ENCODE peak calls at places on chromosome 4, in four cellular contexts. H is A549, E is HepG2, X is IMR-90. Z is an unnamed sample.
A peak's percentile ranks its signal among the peaks of the same experiment; 100 is the strongest.

GRCh38 chr4:164485169-164485568 is 268.8 kb upstream of the SMIM31 start:
- DNase-seq in H (no peak), E (no peak), X (no peak), Z (no peak)

GRCh38 chr4:25585901-25586523 is 69.6 kb upstream of the SLC34A2 start:
- DNase-seq in H (no peak), E (no peak), X (no peak), Z (no peak)

GRCh38 chr4:184028571-184028996 is 123.5 kb downstream of the STOX2 start:
- DNase-seq in H (no peak), E (no peak), X (no peak), Z (no peak)

GRCh38 chr4:71261001-71261400 is 77.8 kb upstream of the SLC4A4 start:
- DNase-seq in H (no peak), E (no peak), X (no peak), Z (no peak)

GRCh38 chr4:183469936-183470335 is 25.5 kb downstream of the CDKN2AIP start:
- DNase-seq in H (no peak), E (no peak), X (peak; percentile 61), Z (no peak)

GRCh38 chr4:2047781-2048581 is 11.1 kb upstream of the NAT8L start:
- DNase-seq in H (no peak), E (no peak), X (no peak), Z (no peak)

GRCh38 chr4:11623726-11624037 is 195.0 kb upstream of the HS3ST1 start:
- DNase-seq in H (peak; percentile 8), E (no peak), X (peak; percentile 27), Z (no peak)

GRCh38 chr4:23333556-23333945 is 556.3 kb downstream of the PPARGC1A start:
- DNase-seq in H (no peak), E (no peak), X (peak; percentile 6), Z (no peak)

GRCh38 chr4:26819478-26819877 is 41.2 kb upstream of the STIM2 start:
- DNase-seq in H (no peak), E (no peak), X (no peak), Z (no peak)

GRCh38 chr4:115906428-115906827 is 793.0 kb upstream of the NDST4 start:
- DNase-seq in H (peak; percentile 0), E (no peak), X (no peak), Z (no peak)

GRCh38 chr4:165873298-165874071 is 448 bp downstream of the TLL1 start:
- DNase-seq in H (peak; percentile 17), E (peak; percentile 3), X (no peak), Z (peak; percentile 60)

GRCh38 chr4:128291096-128291495 is 3.5 kb upstream of the PGRMC2 start:
- DNase-seq in H (no peak), E (no peak), X (no peak), Z (no peak)

GRCh38 chr4:24226667-24227066 is 336.8 kb upstream of the PPARGC1A start:
- DNase-seq in H (no peak), E (no peak), X (peak; percentile 72), Z (no peak)

GRCh38 chr4:163681208-163681821 is 186.8 kb downstream of the TMA16 start:
- DNase-seq in H (no peak), E (peak; percentile 35), X (peak; percentile 28), Z (peak; percentile 28)

GRCh38 chr4:171813195-171813955 is at the start of gene GALNTL6:
- DNase-seq in H (no peak), E (no peak), X (no peak), Z (peak; percentile 54)

GRCh38 chr4:1259966-1260365 is 11.0 kb upstream of the CTBP1 start:
- DNase-seq in H (no peak), E (no peak), X (no peak), Z (no peak)

GRCh38 chr4:183360161-183360919 is 38.1 kb upstream of the CLDN24 start:
- DNase-seq in H (no peak), E (no peak), X (peak; percentile 23), Z (no peak)

GRCh38 chr4:78624048-78624447 is 72.5 kb downstream of the ANXA3 start:
- DNase-seq in H (no peak), E (no peak), X (no peak), Z (no peak)

GRCh38 chr4:41866799-41867677 is 68.2 kb upstream of the TMEM33 start:
- DNase-seq in H (no peak), E (no peak), X (no peak), Z (no peak)

GRCh38 chr4:146957252-146957651 is 11.6 kb upstream of the TTC29 start:
- DNase-seq in H (no peak), E (no peak), X (peak; percentile 85), Z (no peak)

GRCh38 chr4:11929080-11929479 is 500.4 kb upstream of the HS3ST1 start:
- DNase-seq in H (no peak), E (no peak), X (no peak), Z (no peak)

GRCh38 chr4:80073362-80074008 is 456 bp upstream of the ANTXR2 start:
- DNase-seq in H (no peak), E (no peak), X (no peak), Z (no peak)

GRCh38 chr4:128924951-128925350 is 115.5 kb downstream of the JADE1 start:
- DNase-seq in H (no peak), E (no peak), X (peak; percentile 31), Z (no peak)

GRCh38 chr4:175456131-175456530 is 355.9 kb downstream of the GPM6A start:
- DNase-seq in H (no peak), E (no peak), X (no peak), Z (no peak)

GRCh38 chr4:26619784-26620183 is 35.9 kb downstream of the TBC1D19 start:
- DNase-seq in H (no peak), E (no peak), X (peak; percentile 77), Z (no peak)

GRCh38 chr4:141016117-141016798 is 117.0 kb downstream of the RNF150 start:
- DNase-seq in H (no peak), E (no peak), X (no peak), Z (no peak)

GRCh38 chr4:101418055-101418454 is 70.7 kb upstream of the PPP3CA start:
- DNase-seq in H (no peak), E (no peak), X (no peak), Z (no peak)

GRCh38 chr4:967113-968104 is 6.0 kb downstream of the DGKQ start:
- DNase-seq in H (no peak), E (no peak), X (no peak), Z (no peak)

GRCh38 chr4:154049457-154050181 is 260.7 kb upstream of the SFRP2 start:
- DNase-seq in H (no peak), E (peak; percentile 9), X (no peak), Z (peak; percentile 51)

GRCh38 chr4:171846232-171846631 is 33.0 kb downstream of the GALNTL6 start:
- DNase-seq in H (no peak), E (peak; percentile 31), X (no peak), Z (peak; percentile 56)

GRCh38 chr4:151462554-151462953 is 53.6 kb downstream of the FHIP1A start:
- DNase-seq in H (no peak), E (no peak), X (no peak), Z (no peak)

GRCh38 chr4:86452323-86452995 is 92.6 kb upstream of the MAPK10 start:
- DNase-seq in H (no peak), E (no peak), X (peak; percentile 38), Z (no peak)

GRCh38 chr4:147198411-147199051 is 252.9 kb upstream of the TTC29 start:
- DNase-seq in H (no peak), E (no peak), X (peak; percentile 41), Z (no peak)

GRCh38 chr4:130985371-130985770 is 1889.4 kb downstream of the C4orf33 start:
- DNase-seq in H (no peak), E (no peak), X (no peak), Z (no peak)

GRCh38 chr4:30103455-30103854 is 616.7 kb upstream of the PCDH7 start:
- DNase-seq in H (no peak), E (no peak), X (peak; percentile 31), Z (no peak)

GRCh38 chr4:185127021-185127925 is 15.8 kb upstream of the SLC25A4 start:
- DNase-seq in H (peak; percentile 33), E (no peak), X (no peak), Z (no peak)

DNA sequence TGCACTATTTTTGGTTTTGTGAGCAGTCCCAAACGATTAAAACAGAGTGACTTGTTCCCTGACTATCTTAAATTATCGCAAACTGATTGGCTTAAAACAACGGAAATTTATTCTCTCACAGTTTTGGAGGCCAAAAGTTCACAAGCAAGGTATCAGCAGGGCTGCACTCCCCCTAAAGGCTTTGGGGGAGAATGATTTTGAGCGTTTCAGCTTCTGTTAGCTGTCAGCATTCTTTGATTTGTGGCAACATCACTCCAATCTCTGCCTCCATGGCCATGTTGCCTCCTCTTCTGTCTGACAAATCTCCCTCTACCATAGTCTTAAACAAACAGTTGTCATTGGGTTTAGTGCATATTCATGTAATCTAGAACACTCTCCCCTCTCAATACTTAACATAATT is 459.6 kb upstream of the ATOH1 start:
- DNase-seq in H (no peak), E (no peak), X (no peak), Z (no peak)
- TF ChIP-seq BHLHE40 in H (no peak), E (no peak), X (no peak), Z (no peak)

GRCh38 chr4:5021546-5021945 is 2.3 kb upstream of the CYTL1 start:
- DNase-seq in H (no peak), E (no peak), X (no peak), Z (no peak)
- TF ChIP-seq BHLHE40 in H (no peak), E (no peak), X (no peak), Z (no peak)

GRCh38 chr4:84639143-84639542 is 56.2 kb downstream of the CDS1 start:
- DNase-seq in H (no peak), E (no peak), X (no peak), Z (no peak)
- TF ChIP-seq BHLHE40 in H (no peak), E (no peak), X (no peak), Z (no peak)

DNA sequence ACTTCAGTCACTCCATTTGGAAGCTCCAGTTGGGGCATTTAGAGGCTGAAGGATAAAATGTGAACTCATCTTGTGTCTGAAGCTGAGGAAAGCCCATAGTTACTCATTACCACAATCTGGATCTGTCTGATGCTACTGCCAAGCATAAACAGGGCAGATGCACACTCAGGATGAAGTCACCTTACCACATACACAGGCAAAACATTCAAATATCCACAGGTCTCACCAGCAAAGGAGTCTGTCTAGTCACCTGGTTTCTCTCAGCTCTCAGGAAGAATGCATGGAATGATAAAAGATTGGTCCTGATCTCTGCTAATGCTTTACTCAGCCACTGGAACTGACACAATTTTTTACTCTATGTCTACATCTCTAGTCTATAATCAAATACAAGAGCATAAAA is 13.0 kb upstream of the ODAPH start:
- DNase-seq in H (no peak), E (no peak), X (peak; percentile 96), Z (no peak)
- TF ChIP-seq BHLHE40 in H (no peak), E (no peak), X (peak; percentile 20), Z (no peak)

DNA sequence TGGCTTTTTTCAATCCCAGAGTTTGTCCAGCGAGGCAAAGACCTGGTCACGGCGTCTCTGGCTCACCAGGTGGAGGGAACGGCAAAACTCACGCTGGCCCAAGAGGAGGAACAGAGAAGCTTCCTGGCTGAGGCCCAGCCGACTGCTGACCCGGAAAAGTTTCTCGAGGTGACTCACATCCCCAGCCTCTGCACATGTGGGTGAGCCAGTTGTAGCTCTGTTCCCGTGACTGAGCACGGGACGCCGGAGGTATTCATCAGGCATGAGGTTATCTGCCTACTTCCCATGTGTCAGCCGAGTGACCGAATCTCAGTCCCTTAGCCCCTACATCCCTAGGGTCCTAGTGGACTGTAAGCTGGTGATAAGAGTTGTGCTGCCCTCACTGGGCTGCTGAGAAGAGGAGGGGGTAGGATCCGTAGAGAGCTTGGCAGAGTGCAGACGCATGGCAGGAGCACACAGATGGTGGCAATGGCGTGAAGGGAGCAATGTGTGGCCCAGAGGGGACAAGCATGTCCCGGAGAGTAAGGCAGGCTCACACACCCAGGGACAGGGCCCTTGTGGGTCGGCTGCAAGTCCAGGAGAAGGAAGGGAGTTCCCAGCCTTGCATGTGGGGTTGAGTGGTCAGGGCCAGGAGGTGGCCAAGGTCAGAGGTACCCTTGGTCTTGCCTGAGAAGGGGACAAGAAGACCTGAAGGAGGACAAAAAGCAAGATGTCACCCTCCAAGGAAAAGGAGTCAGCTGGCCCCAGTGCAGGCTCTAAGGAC is 42.9 kb downstream of the EVC start:
- DNase-seq in H (peak; percentile 43), E (no peak), X (peak; percentile 97), Z (no peak)
- TF ChIP-seq BHLHE40 in H (peak; percentile 58), E (no peak), X (peak; percentile 99), Z (no peak)

GRCh38 chr4:8647626-8648025 is 55.1 kb downstream of the CPZ start:
- DNase-seq in H (no peak), E (no peak), X (no peak), Z (no peak)
- TF ChIP-seq BHLHE40 in H (no peak), E (no peak), X (no peak), Z (no peak)

Z was measured in HEK293T.